ENCODE peak calls at places on chromosomes 5 and 9, in ten cellular contexts. One of them, this sample, is unnamed.

GRCh38 chr9:93154293-93154903 is 20.3 kb upstream of the NINJ1 start:
- DNase-seq in HCT116: no peak
- DNase-seq in Peyer's patch: no peak
- DNase-seq in mesendoderm: peak; percentile 75
- DNase-seq in psoas muscle: no peak
- DNase-seq in ovary: no peak
- DNase-seq in upper lobe of right lung: no peak
- DNase-seq in aorta: no peak
- DNase-seq in body of pancreas: no peak
- DNase-seq in GM12878: no peak
- DNase-seq in this sample: no peak

GRCh38 chr9:125820100-125820804 is 73.1 kb downstream of the PBX3 start:
- DNase-seq in HCT116: no peak
- DNase-seq in Peyer's patch: no peak
- DNase-seq in mesendoderm: peak; percentile 47
- DNase-seq in psoas muscle: no peak
- DNase-seq in ovary: no peak
- DNase-seq in upper lobe of right lung: no peak
- DNase-seq in aorta: no peak
- DNase-seq in body of pancreas: no peak
- DNase-seq in GM12878: no peak
- DNase-seq in this sample: no peak

GRCh38 chr9:37486616-37487544 is 1.1 kb downstream of the POLR1E start:
- DNase-seq in HCT116: no peak
- DNase-seq in Peyer's patch: no peak
- DNase-seq in mesendoderm: peak; percentile 48
- DNase-seq in psoas muscle: peak; percentile 54
- DNase-seq in ovary: peak; percentile 48
- DNase-seq in upper lobe of right lung: no peak
- DNase-seq in aorta: peak; percentile 82
- DNase-seq in body of pancreas: peak; percentile 44
- DNase-seq in GM12878: no peak
- DNase-seq in this sample: no peak

GRCh38 chr5:43854697-43855292 is 251.8 kb downstream of the NNT start:
- DNase-seq in HCT116: no peak
- DNase-seq in Peyer's patch: no peak
- DNase-seq in mesendoderm: peak; percentile 93
- DNase-seq in psoas muscle: no peak
- DNase-seq in ovary: no peak
- DNase-seq in upper lobe of right lung: no peak
- DNase-seq in aorta: no peak
- DNase-seq in body of pancreas: no peak
- DNase-seq in GM12878: no peak
- DNase-seq in this sample: no peak

GRCh38 chr5:8676731-8677130 is 807.8 kb downstream of the MTRR start:
- DNase-seq in HCT116: no peak
- DNase-seq in Peyer's patch: no peak
- DNase-seq in mesendoderm: no peak
- DNase-seq in psoas muscle: no peak
- DNase-seq in ovary: no peak
- DNase-seq in upper lobe of right lung: no peak
- DNase-seq in aorta: no peak
- DNase-seq in body of pancreas: no peak
- DNase-seq in GM12878: no peak
- DNase-seq in this sample: no peak

GRCh38 chr5:56314536-56314935 is 81.4 kb upstream of the ANKRD55 start:
- DNase-seq in HCT116: no peak
- DNase-seq in Peyer's patch: no peak
- DNase-seq in mesendoderm: no peak
- DNase-seq in psoas muscle: no peak
- DNase-seq in ovary: no peak
- DNase-seq in upper lobe of right lung: no peak
- DNase-seq in aorta: no peak
- DNase-seq in body of pancreas: peak; percentile 29
- DNase-seq in GM12878: no peak
- DNase-seq in this sample: no peak

GRCh38 chr5:94690778-94691177 is 72.3 kb downstream of the SLF1 start:
- DNase-seq in HCT116: no peak
- DNase-seq in Peyer's patch: no peak
- DNase-seq in mesendoderm: no peak
- DNase-seq in psoas muscle: no peak
- DNase-seq in ovary: no peak
- DNase-seq in upper lobe of right lung: no peak
- DNase-seq in aorta: no peak
- DNase-seq in body of pancreas: no peak
- DNase-seq in GM12878: no peak
- DNase-seq in this sample: no peak

GRCh38 chr9:93574900-93575705 is 1.3 kb upstream of the PHF2 start:
- DNase-seq in HCT116: no peak
- DNase-seq in Peyer's patch: peak; percentile 48
- DNase-seq in mesendoderm: peak; percentile 23
- DNase-seq in psoas muscle: no peak
- DNase-seq in ovary: peak; percentile 23
- DNase-seq in upper lobe of right lung: no peak
- DNase-seq in aorta: no peak
- DNase-seq in body of pancreas: no peak
- DNase-seq in GM12878: no peak
- DNase-seq in this sample: no peak

GRCh38 chr5:139925163-139925562 is 117.9 kb downstream of the NRG2 start:
- DNase-seq in HCT116: no peak
- DNase-seq in Peyer's patch: no peak
- DNase-seq in mesendoderm: no peak
- DNase-seq in psoas muscle: no peak
- DNase-seq in ovary: no peak
- DNase-seq in upper lobe of right lung: no peak
- DNase-seq in aorta: no peak
- DNase-seq in body of pancreas: no peak
- DNase-seq in GM12878: no peak
- DNase-seq in this sample: no peak

GRCh38 chr5:139914218-139914807 is 118.7 kb downstream of the PSD2 start:
- DNase-seq in HCT116: no peak
- DNase-seq in Peyer's patch: no peak
- DNase-seq in mesendoderm: no peak
- DNase-seq in psoas muscle: no peak
- DNase-seq in ovary: no peak
- DNase-seq in upper lobe of right lung: no peak
- DNase-seq in aorta: no peak
- DNase-seq in body of pancreas: no peak
- DNase-seq in GM12878: no peak
- DNase-seq in this sample: no peak

GRCh38 chr5:139915834-139916233 is 120.2 kb downstream of the PSD2 start:
- DNase-seq in HCT116: no peak
- DNase-seq in Peyer's patch: no peak
- DNase-seq in mesendoderm: no peak
- DNase-seq in psoas muscle: no peak
- DNase-seq in ovary: no peak
- DNase-seq in upper lobe of right lung: no peak
- DNase-seq in aorta: no peak
- DNase-seq in body of pancreas: peak; percentile 34
- DNase-seq in GM12878: no peak
- DNase-seq in this sample: no peak

GRCh38 chr5:139915274-139915673 is 119.7 kb downstream of the PSD2 start:
- DNase-seq in HCT116: no peak
- DNase-seq in Peyer's patch: no peak
- DNase-seq in mesendoderm: no peak
- DNase-seq in psoas muscle: no peak
- DNase-seq in ovary: no peak
- DNase-seq in upper lobe of right lung: no peak
- DNase-seq in aorta: no peak
- DNase-seq in body of pancreas: no peak
- DNase-seq in GM12878: no peak
- DNase-seq in this sample: no peak

DNA sequence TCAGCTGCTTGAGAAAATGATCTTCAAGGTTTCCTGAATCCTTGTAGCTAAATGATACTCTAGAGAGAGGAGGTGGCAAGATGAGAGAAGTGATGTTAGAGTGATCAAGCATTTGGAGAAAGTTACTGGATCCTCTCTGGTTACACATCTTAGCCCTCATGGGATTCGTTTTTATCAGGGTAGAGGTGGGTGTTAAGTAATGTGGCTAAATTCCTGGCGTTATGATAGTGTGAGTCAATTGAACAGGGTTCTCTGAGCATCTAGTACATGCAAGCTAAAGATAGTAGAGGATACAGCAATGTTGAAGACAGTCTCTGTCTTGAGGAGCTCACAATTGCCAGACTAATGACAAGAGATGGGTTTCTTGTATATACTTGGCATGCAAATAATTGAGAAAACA is 123.7 kb downstream of the PSD2 start:
- DNase-seq in HCT116: no peak
- DNase-seq in Peyer's patch: no peak
- DNase-seq in mesendoderm: no peak
- DNase-seq in psoas muscle: no peak
- DNase-seq in ovary: no peak
- DNase-seq in upper lobe of right lung: no peak
- DNase-seq in aorta: no peak
- DNase-seq in body of pancreas: no peak
- DNase-seq in GM12878: no peak
- DNase-seq in this sample: no peak
- H3K4me1 ChIP-seq in HCT116: no peaks in the 10 kb centered on the region
- H3K4me1 ChIP-seq in Peyer's patch: no peaks in the 10 kb centered on the region
- H3K4me1 ChIP-seq in mesendoderm: no peaks in the 10 kb centered on the region
- H3K4me1 ChIP-seq in psoas muscle: no peaks in the 10 kb centered on the region
- H3K4me1 ChIP-seq in ovary: peaks cover 2% of the 10 kb centered on the region
- H3K4me1 ChIP-seq in upper lobe of right lung: no peaks in the 10 kb centered on the region
- H3K4me1 ChIP-seq in aorta: no peaks in the 10 kb centered on the region
- H3K4me1 ChIP-seq in body of pancreas: no peaks in the 10 kb centered on the region
- H3K4me1 ChIP-seq in GM12878: no peaks in the 10 kb centered on the region
- H3K4me1 ChIP-seq in this sample: no peaks in the 10 kb centered on the region

DNA sequence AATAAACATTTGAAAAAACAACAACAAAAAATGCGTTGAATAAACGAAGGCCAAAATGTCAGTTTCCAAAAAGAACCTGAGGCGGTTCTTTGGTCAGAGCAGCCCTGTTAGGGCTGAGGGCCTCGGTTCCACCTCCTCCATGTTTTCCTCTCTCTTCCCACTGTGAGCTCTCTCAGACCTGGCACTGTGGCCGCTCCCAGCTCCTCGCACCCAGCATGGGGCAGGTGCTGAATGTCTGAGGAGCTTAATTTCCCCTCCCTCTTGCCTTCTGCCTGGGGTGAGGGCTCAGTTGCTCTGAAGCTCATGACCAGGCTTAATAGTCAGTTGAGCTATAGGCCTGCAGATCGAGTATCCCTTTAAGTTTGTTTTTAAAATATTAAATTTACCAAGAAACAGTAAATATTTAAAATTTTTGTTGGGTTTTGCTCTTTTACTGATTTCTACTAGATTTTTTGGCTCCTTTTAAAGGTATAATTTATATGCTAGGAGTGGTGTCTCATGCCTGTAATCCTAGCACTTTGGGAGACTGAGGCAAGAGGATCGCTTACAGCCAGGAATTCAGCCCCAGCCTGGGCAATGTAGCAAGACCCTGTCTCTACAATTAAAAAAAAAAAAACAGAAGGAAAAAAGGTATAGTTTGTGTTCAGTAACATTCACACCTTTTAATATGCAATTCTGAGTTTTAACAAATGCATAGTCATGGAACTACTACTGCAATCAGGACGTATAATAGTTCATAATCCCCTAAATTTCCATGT is 28.1 kb downstream of the DAPK1 start:
- DNase-seq in HCT116: no peak
- DNase-seq in Peyer's patch: no peak
- DNase-seq in mesendoderm: peak; percentile 75
- DNase-seq in psoas muscle: no peak
- DNase-seq in ovary: no peak
- DNase-seq in upper lobe of right lung: no peak
- DNase-seq in aorta: no peak
- DNase-seq in body of pancreas: no peak
- DNase-seq in GM12878: no peak
- DNase-seq in this sample: no peak
- H3K4me1 ChIP-seq in HCT116: no peaks in the 10 kb centered on the region
- H3K4me1 ChIP-seq in Peyer's patch: no peaks in the 10 kb centered on the region
- H3K4me1 ChIP-seq in mesendoderm: peaks cover 12% of the 10 kb centered on the region
- H3K4me1 ChIP-seq in psoas muscle: no peaks in the 10 kb centered on the region
- H3K4me1 ChIP-seq in ovary: peaks cover 19% of the 10 kb centered on the region
- H3K4me1 ChIP-seq in upper lobe of right lung: peaks cover 18% of the 10 kb centered on the region
- H3K4me1 ChIP-seq in aorta: no peaks in the 10 kb centered on the region
- H3K4me1 ChIP-seq in body of pancreas: peaks cover 18% of the 10 kb centered on the region
- H3K4me1 ChIP-seq in GM12878: peaks cover 7% of the 10 kb centered on the region
- H3K4me1 ChIP-seq in this sample: peaks cover 10% of the 10 kb centered on the region

GRCh38 chr5:80216753-80217596 is 38.9 kb downstream of the SERINC5 start:
- DNase-seq in HCT116: no peak
- DNase-seq in Peyer's patch: no peak
- DNase-seq in mesendoderm: no peak
- DNase-seq in psoas muscle: peak; percentile 71
- DNase-seq in ovary: no peak
- DNase-seq in upper lobe of right lung: peak; percentile 89
- DNase-seq in aorta: peak; percentile 88
- DNase-seq in body of pancreas: peak; percentile 86
- DNase-seq in GM12878: no peak
- DNase-seq in this sample: peak; percentile 96

GRCh38 chr5:80217667-80218066 is 38.2 kb downstream of the SERINC5 start:
- DNase-seq in HCT116: no peak
- DNase-seq in Peyer's patch: no peak
- DNase-seq in mesendoderm: no peak
- DNase-seq in psoas muscle: no peak
- DNase-seq in ovary: no peak
- DNase-seq in upper lobe of right lung: no peak
- DNase-seq in aorta: no peak
- DNase-seq in body of pancreas: no peak
- DNase-seq in GM12878: no peak
- DNase-seq in this sample: no peak

GRCh38 chr5:80216096-80216495 is 39.8 kb downstream of the SERINC5 start:
- DNase-seq in HCT116: no peak
- DNase-seq in Peyer's patch: no peak
- DNase-seq in mesendoderm: no peak
- DNase-seq in psoas muscle: no peak
- DNase-seq in ovary: no peak
- DNase-seq in upper lobe of right lung: no peak
- DNase-seq in aorta: no peak
- DNase-seq in body of pancreas: no peak
- DNase-seq in GM12878: no peak
- DNase-seq in this sample: no peak

GRCh38 chr5:80213467-80213866 is 42.4 kb downstream of the SERINC5 start:
- DNase-seq in HCT116: no peak
- DNase-seq in Peyer's patch: no peak
- DNase-seq in mesendoderm: no peak
- DNase-seq in psoas muscle: no peak
- DNase-seq in ovary: no peak
- DNase-seq in upper lobe of right lung: no peak
- DNase-seq in aorta: no peak
- DNase-seq in body of pancreas: no peak
- DNase-seq in GM12878: no peak
- DNase-seq in this sample: no peak

DNA sequence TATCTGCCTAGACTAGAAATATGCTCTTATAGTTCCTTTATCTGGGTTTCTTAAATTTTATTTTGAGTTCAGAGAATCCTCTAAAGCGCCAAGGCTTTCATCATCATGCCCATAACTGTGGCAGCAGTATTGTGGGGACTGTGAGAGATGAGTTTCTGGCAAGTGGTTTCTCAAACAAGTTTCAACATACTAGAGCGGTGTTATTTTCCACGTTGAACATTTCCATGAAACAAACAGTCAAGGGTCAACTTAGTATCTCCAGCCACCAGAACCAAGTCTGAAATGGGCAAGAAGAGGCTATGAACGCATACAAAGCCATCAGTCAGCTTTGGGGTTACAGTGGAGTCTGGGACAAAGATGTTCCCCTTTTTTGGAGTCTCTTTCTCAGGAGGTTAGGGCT is 40.3 kb downstream of the SERINC5 start:
- DNase-seq in HCT116: no peak
- DNase-seq in Peyer's patch: no peak
- DNase-seq in mesendoderm: no peak
- DNase-seq in psoas muscle: no peak
- DNase-seq in ovary: no peak
- DNase-seq in upper lobe of right lung: no peak
- DNase-seq in aorta: no peak
- DNase-seq in body of pancreas: no peak
- DNase-seq in GM12878: no peak
- DNase-seq in this sample: no peak
- H3K4me1 ChIP-seq in HCT116: peaks cover 13% of the 10 kb centered on the region
- H3K4me1 ChIP-seq in Peyer's patch: no peaks in the 10 kb centered on the region
- H3K4me1 ChIP-seq in mesendoderm: no peaks in the 10 kb centered on the region
- H3K4me1 ChIP-seq in psoas muscle: peaks cover 20% of the 10 kb centered on the region
- H3K4me1 ChIP-seq in ovary: peaks cover 14% of the 10 kb centered on the region
- H3K4me1 ChIP-seq in upper lobe of right lung: peaks cover 48% of the 10 kb centered on the region
- H3K4me1 ChIP-seq in aorta: no peaks in the 10 kb centered on the region
- H3K4me1 ChIP-seq in body of pancreas: peaks cover 50% of the 10 kb centered on the region
- H3K4me1 ChIP-seq in GM12878: no peaks in the 10 kb centered on the region
- H3K4me1 ChIP-seq in this sample: peaks cover 83% of the 10 kb centered on the region

GRCh38 chr5:88836195-88836838 is 46.7 kb downstream of the MEF2C start:
- DNase-seq in HCT116: no peak
- DNase-seq in Peyer's patch: no peak
- DNase-seq in mesendoderm: peak; percentile 77
- DNase-seq in psoas muscle: no peak
- DNase-seq in ovary: peak; percentile 71
- DNase-seq in upper lobe of right lung: no peak
- DNase-seq in aorta: peak; percentile 48
- DNase-seq in body of pancreas: no peak
- DNase-seq in GM12878: no peak
- DNase-seq in this sample: no peak
- H3K4me1 ChIP-seq in HCT116: no peaks in the 10 kb centered on the region
- H3K4me1 ChIP-seq in Peyer's patch: peaks cover 3% of the 10 kb centered on the region
- H3K4me1 ChIP-seq in mesendoderm: no peaks in the 10 kb centered on the region
- H3K4me1 ChIP-seq in psoas muscle: peaks cover 85% of the 10 kb centered on the region
- H3K4me1 ChIP-seq in ovary: peaks cover 11% of the 10 kb centered on the region
- H3K4me1 ChIP-seq in upper lobe of right lung: peaks cover 16% of the 10 kb centered on the region
- H3K4me1 ChIP-seq in aorta: peaks cover 5% of the 10 kb centered on the region
- H3K4me1 ChIP-seq in body of pancreas: no peaks in the 10 kb centered on the region
- H3K4me1 ChIP-seq in GM12878: peaks cover 26% of the 10 kb centered on the region
- H3K4me1 ChIP-seq in this sample: no peaks in the 10 kb centered on the region